ENCODE peak calls at places on chromosomes 13 and 19, in nine cellular contexts. Y is fibroblast of pulmonary artery; M is activated CD4-positive, alpha-beta T cell treated with anti-CD3 and anti-CD28 coated beads, Interleukin-2, amount 10 ng/mL, durations not matched to agents 24 days and 14 days; L is tibial artery; X is HFFc6; R is brain microvascular endothelial cell; C is midbrain; Z is activated CD8-positive, alpha-beta T cell treated with anti-CD3 and anti-CD28 coated beads for 36 hours; Q is substantia nigra. U is an unnamed sample.

GRCh38 chr13:111872475-111873150 is 194.3 kb upstream of the SOX1 start:
- DNase-seq in L (peak; percentile 40), Q (no peak), Y (no peak), C (no peak), X (no peak), Z (no peak), R (no peak), M (no peak), U (no peak)

GRCh38 chr13:113976711-113977684 is 3.1 kb upstream of the C13orf46 start:
- DNase-seq in C (no peak), Z (no peak), M (no peak), X (peak; percentile 77), R (peak; percentile 61), Q (no peak), L (peak; percentile 65), Y (peak; percentile 78), U (peak; percentile 91)

GRCh38 chr19:53951436-53951835 is 11.3 kb upstream of the CACNG8 start:
- DNase-seq in L (no peak), M (no peak), Y (no peak), Z (no peak), R (no peak), X (no peak), C (no peak), Q (no peak), U (no peak)

GRCh38 chr19:18520848-18521691 is 800 bp downstream of the ELL start:
- DNase-seq in L (no peak), Q (no peak), Z (peak; percentile 43), Y (no peak), C (no peak), X (no peak), M (peak; percentile 76), R (no peak), U (peak; percentile 41)

GRCh38 chr19:29545866-29546582 is 20.2 kb downstream of the VSTM2B start:
- DNase-seq in R (no peak), L (peak; percentile 44), C (no peak), X (no peak), Y (no peak), M (no peak), Z (no peak), Q (no peak), U (no peak)

GRCh38 chr19:8662263-8662662 is 31.8 kb downstream of the NFILZ start:
- DNase-seq in Z (no peak), M (no peak), C (no peak), Q (no peak), Y (no peak), L (no peak), X (no peak), R (no peak), U (no peak)

GRCh38 chr19:23002690-23003422 is at the start of gene ZNF728:
- DNase-seq in Z (peak; percentile 4), R (no peak), Q (peak; percentile 10), M (no peak), X (no peak), Y (no peak), L (peak; percentile 87), C (peak; percentile 31), U (peak; percentile 7)

GRCh38 chr13:72290962-72291681 is 424.1 kb upstream of the DACH1 start:
- DNase-seq in L (no peak), C (no peak), M (no peak), Q (no peak), Z (no peak), X (peak; percentile 76), R (peak; percentile 58), Y (peak; percentile 44), U (peak; percentile 95)

GRCh38 chr19:44623080-44623479 is 9.7 kb downstream of the IGSF23 start:
- DNase-seq in R (peak; percentile 39), M (no peak), Y (peak; percentile 61), C (no peak), X (peak; percentile 63), Z (no peak), L (no peak), Q (no peak), U (peak; percentile 26)

GRCh38 chr13:112968380-112968909 is 569 bp upstream of the MCF2L start:
- DNase-seq in Y (no peak), M (peak; percentile 74), C (no peak), Q (no peak), R (no peak), X (no peak), Z (peak; percentile 55), L (peak; percentile 60), U (peak; percentile 21)

GRCh38 chr19:29524912-29525870 is 603 bp upstream of the VSTM2B start:
- DNase-seq in Y (no peak), X (no peak), C (no peak), L (no peak), R (no peak), Q (no peak), Z (peak; percentile 21), M (peak; percentile 63), U (no peak)

GRCh38 chr13:43767351-43767901 is 19.3 kb downstream of the ENOX1 start:
- DNase-seq in Y (peak; percentile 60), Z (no peak), Q (no peak), R (no peak), X (no peak), L (no peak), C (peak; percentile 41), M (no peak), U (peak; percentile 37)

GRCh38 chr13:99380402-99380801 is 73.2 kb upstream of the GPR183 start:
- DNase-seq in Z (no peak), X (no peak), M (no peak), L (no peak), Y (no peak), R (no peak), Q (no peak), C (no peak), U (no peak)

GRCh38 chr19:43939557-43940260 is 4.6 kb upstream of the ZNF45 start:
- DNase-seq in Q (no peak), L (no peak), Y (no peak), C (no peak), M (no peak), R (no peak), X (no peak), Z (no peak), U (no peak)

GRCh38 chr19:35459414-35460082 is 11.5 kb downstream of the FFAR2 start:
- DNase-seq in M (no peak), Y (peak; percentile 41), R (no peak), C (no peak), Q (no peak), Z (no peak), L (no peak), X (no peak), U (no peak)

GRCh38 chr19:55492362-55492944 is 4.2 kb downstream of the SSC5D start:
- DNase-seq in M (no peak), Y (no peak), Q (no peak), Z (no peak), L (no peak), X (no peak), C (no peak), R (no peak), U (no peak)

GRCh38 chr13:114067381-114067885 is 65.0 kb downstream of the RASA3 start:
- DNase-seq in X (peak; percentile 65), Q (no peak), Z (peak; percentile 65), L (no peak), C (peak; percentile 30), M (peak; percentile 75), R (no peak), Y (peak; percentile 29), U (no peak)

GRCh38 chr13:98171806-98172569 is 5.1 kb downstream of the RNF113B start:
- DNase-seq in X (no peak), Q (peak; percentile 9), R (peak; percentile 63), Y (peak; percentile 33), Z (no peak), L (peak; percentile 82), C (peak; percentile 45), M (no peak), U (peak; percentile 83)

GRCh38 chr13:41694902-41695301 is 237.6 kb downstream of the RGCC start:
- DNase-seq in Q (no peak), R (peak; percentile 95), C (no peak), X (peak; percentile 92), Y (peak; percentile 95), L (peak; percentile 78), M (no peak), Z (no peak), U (peak; percentile 90)

GRCh38 chr19:50994129-50994528 is 7.3 kb downstream of the KLK8 start:
- DNase-seq in Z (peak; percentile 27), R (no peak), Y (no peak), M (no peak), Q (no peak), C (no peak), X (no peak), L (no peak), U (no peak)

GRCh38 chr13:77779461-77780272 is 82.2 kb downstream of the SLAIN1 start:
- DNase-seq in C (peak; percentile 59), L (no peak), Y (peak; percentile 91), Z (peak; percentile 61), Q (no peak), M (peak; percentile 73), X (peak; percentile 21), R (peak; percentile 33), U (peak; percentile 72)

GRCh38 chr19:18776288-18776594 is 14.9 kb downstream of the COMP start:
- DNase-seq in L (no peak), Q (no peak), Z (no peak), R (peak; percentile 53), X (peak; percentile 65), C (no peak), Y (peak; percentile 25), M (no peak), U (peak; percentile 40)

GRCh38 chr19:32404939-32405430 is 585 bp upstream of the DPY19L3 start:
- DNase-seq in Z (no peak), Q (peak; percentile 26), M (no peak), R (peak; percentile 20), Y (peak; percentile 41), C (peak; percentile 74), L (peak; percentile 84), X (no peak), U (peak; percentile 70)

GRCh38 chr13:110885966-110886365 is 28.9 kb downstream of the ANKRD10 start:
- DNase-seq in M (no peak), C (no peak), Q (no peak), X (no peak), Y (no peak), R (no peak), L (no peak), Z (no peak), U (no peak)

GRCh38 chr19:18401580-18402112 is 4.2 kb upstream of the LRRC25 start:
- DNase-seq in Q (no peak), Y (peak; percentile 71), Z (peak; percentile 21), C (peak; percentile 24), R (peak; percentile 62), L (peak; percentile 79), X (peak; percentile 58), M (no peak), U (peak; percentile 42)

GRCh38 chr13:106513025-106513424 is 22.4 kb downstream of the EFNB2 start:
- DNase-seq in Q (no peak), L (no peak), Z (no peak), R (peak; percentile 29), C (no peak), X (no peak), M (no peak), Y (peak; percentile 28), U (peak; percentile 75)

GRCh38 chr13:59483441-59484116 is 680.1 kb downstream of the DIAPH3 start:
- DNase-seq in Q (no peak), C (no peak), L (no peak), R (no peak), Y (peak; percentile 49), X (no peak), Z (no peak), M (no peak), U (peak; percentile 73)

GRCh38 chr13:64810701-64811258 is 2419.4 kb downstream of the PCDH9 start:
- DNase-seq in Q (no peak), L (no peak), M (no peak), X (peak; percentile 5), Z (no peak), Y (peak; percentile 64), C (no peak), R (no peak), U (no peak)

GRCh38 chr13:51825681-51826254 is 19.2 kb downstream of the TMEM272 start:
- DNase-seq in Y (no peak), L (no peak), M (no peak), Q (no peak), Z (peak; percentile 70), C (no peak), X (no peak), R (no peak), U (no peak)

GRCh38 chr19:58385313-58386165 is 1.5 kb upstream of the RPS5 start:
- DNase-seq in R (no peak), Q (no peak), C (no peak), Z (peak; percentile 52), L (no peak), M (peak; percentile 71), X (no peak), Y (no peak), U (no peak)

GRCh38 chr13:75761373-75761772 is 125.2 kb downstream of the LMO7 start:
- DNase-seq in L (no peak), Q (no peak), Z (peak; percentile 43), M (peak; percentile 72), R (no peak), X (no peak), Y (peak; percentile 31), C (no peak), U (no peak)

U was measured in astrocyte of the hippocampus.